ENCODE peak calls at places on chromosomes 6 and 20, in eight cellular contexts. V is CD8-positive, alpha-beta T cell; M is SJSA1; U is heart right ventricle; N is stomach; X is aorta; E is heart left ventricle; Z is CD8-positive, alpha-beta memory T cell. F is an unnamed sample.

GRCh38 chr6:37375376-37375775 is 21.6 kb downstream of the RNF8 start:
- DNase-seq in V (no peak), M (no peak), U (no peak), N (no peak), X (no peak), E (no peak), Z (no peak), F (no peak)

GRCh38 chr6:146968041-146968760 is 236.0 kb upstream of the STXBP5 start:
- DNase-seq in V (no peak), M (no peak), U (no peak), N (no peak), X (no peak), E (no peak), Z (no peak), F (peak; percentile 71)

GRCh38 chr6:79570802-79571367 is 33.7 kb upstream of the LCA5 start:
- DNase-seq in V (no peak), M (no peak), U (no peak), N (no peak), X (no peak), E (no peak), Z (no peak), F (peak; percentile 53)

GRCh38 chr6:22892452-22892851 is 323.1 kb downstream of the HDGFL1 start:
- DNase-seq in V (no peak), M (peak; percentile 37), U (no peak), N (no peak), X (no peak), E (no peak), Z (no peak), F (peak; percentile 41)

GRCh38 chr6:131681585-131681984 is 19.6 kb downstream of the OR2A4 start:
- DNase-seq in V (no peak), M (no peak), U (no peak), N (no peak), X (no peak), E (no peak), Z (no peak), F (no peak)

GRCh38 chr6:67888886-67889681 is 746.0 kb upstream of the ADGRB3 start:
- DNase-seq in V (no peak), M (no peak), U (no peak), N (no peak), X (no peak), E (no peak), Z (no peak), F (no peak)

GRCh38 chr20:52619671-52620070 is 352.5 kb upstream of the TSHZ2 start:
- DNase-seq in V (no peak), M (no peak), U (no peak), N (no peak), X (no peak), E (no peak), Z (no peak), F (no peak)

GRCh38 chr6:150286919-150287318 is 81.9 kb upstream of the IYD start:
- DNase-seq in V (no peak), M (no peak), U (no peak), N (no peak), X (no peak), E (no peak), Z (no peak), F (no peak)

GRCh38 chr6:52595796-52596130 is 18.9 kb upstream of the TRAM2 start:
- DNase-seq in V (no peak), M (no peak), U (no peak), N (no peak), X (no peak), E (no peak), Z (no peak), F (no peak)

GRCh38 chr20:2585811-2586210 is 49.4 kb downstream of the TMC2 start:
- DNase-seq in V (no peak), M (no peak), U (no peak), N (no peak), X (no peak), E (no peak), Z (no peak), F (peak; percentile 29)

GRCh38 chr6:43052225-43052841 is 1.3 kb downstream of the CUL7 start:
- DNase-seq in V (no peak), M (no peak), U (no peak), N (no peak), X (no peak), E (no peak), Z (no peak), F (no peak)

GRCh38 chr6:94670017-94670416 is 907.3 kb upstream of the MANEA start:
- DNase-seq in V (no peak), M (no peak), U (no peak), N (no peak), X (no peak), E (no peak), Z (no peak), F (no peak)

GRCh38 chr6:130968486-130968885 is 94.6 kb downstream of the EPB41L2 start:
- DNase-seq in V (no peak), M (no peak), U (no peak), N (no peak), X (no peak), E (no peak), Z (no peak), F (no peak)

GRCh38 chr20:34368547-34368946 is 5.5 kb downstream of the ITCH start:
- DNase-seq in V (no peak), M (no peak), U (no peak), N (no peak), X (no peak), E (no peak), Z (no peak), F (no peak)

GRCh38 chr20:37651932-37652331 is 41.9 kb upstream of the CTNNBL1 start:
- DNase-seq in V (no peak), M (peak; percentile 53), U (peak; percentile 35), N (peak; percentile 71), X (peak; percentile 56), E (peak; percentile 58), Z (no peak), F (peak; percentile 67)

GRCh38 chr6:168462454-168462853 is 21.5 kb downstream of the SMOC2 start:
- DNase-seq in V (no peak), M (no peak), U (no peak), N (no peak), X (no peak), E (no peak), Z (no peak), F (no peak)

GRCh38 chr6:8530775-8531435 is 95.6 kb upstream of the SLC35B3 start:
- DNase-seq in V (no peak), M (no peak), U (no peak), N (no peak), X (no peak), E (no peak), Z (no peak), F (peak; percentile 47)

GRCh38 chr20:6966721-6967120 is 199.2 kb downstream of the BMP2 start:
- DNase-seq in V (no peak), M (no peak), U (no peak), N (no peak), X (no peak), E (no peak), Z (no peak), F (no peak)

GRCh38 chr6:45163952-45164766 is 164.0 kb upstream of the RUNX2 start:
- DNase-seq in V (no peak), M (no peak), U (no peak), N (no peak), X (no peak), E (no peak), Z (no peak), F (no peak)

GRCh38 chr6:4848382-4849068 is 72.3 kb downstream of the CDYL start:
- DNase-seq in V (no peak), M (no peak), U (peak; percentile 23), N (peak; percentile 49), X (no peak), E (peak; percentile 34), Z (no peak), F (no peak)

GRCh38 chr6:41428995-41429417 is 93.6 kb downstream of the NCR2 start:
- DNase-seq in V (no peak), M (peak; percentile 79), U (peak; percentile 32), N (no peak), X (peak; percentile 80), E (peak; percentile 61), Z (no peak), F (no peak)

GRCh38 chr20:13681248-13682125 is 42.8 kb upstream of the TASP1 start:
- DNase-seq in V (no peak), M (no peak), U (no peak), N (no peak), X (no peak), E (no peak), Z (no peak), F (no peak)

GRCh38 chr6:27178001-27178730 is 69.3 kb upstream of the PRSS16 start:
- DNase-seq in V (peak; percentile 11), M (peak; percentile 65), U (peak; percentile 22), N (peak; percentile 50), X (peak; percentile 73), E (peak; percentile 67), Z (peak; percentile 62), F (peak; percentile 91)

GRCh38 chr20:11982289-11982957 is 64.7 kb downstream of the BTBD3 start:
- DNase-seq in V (no peak), M (no peak), U (no peak), N (peak; percentile 55), X (no peak), E (no peak), Z (no peak), F (no peak)

GRCh38 chr6:133070410-133071043 is 170.6 kb upstream of the EYA4 start:
- DNase-seq in V (no peak), M (no peak), U (no peak), N (no peak), X (no peak), E (no peak), Z (no peak), F (no peak)

GRCh38 chr6:165988757-165989456 is 178.7 kb downstream of the TBXT start:
- DNase-seq in V (no peak), M (no peak), U (peak; percentile 37), N (no peak), X (no peak), E (no peak), Z (no peak), F (no peak)
- H3K4me3 ChIP-seq in V (no peak overlapping the region), M (no peak overlapping the region), U (peak overlapping the region; percentile 33), N (peak overlapping the region; percentile 49), X (peak overlapping the region; percentile 41), E (peak overlapping the region; percentile 60), Z (no peak overlapping the region), F (peak overlapping the region; percentile 40)

GRCh38 chr6:68967549-68968300 is 332.6 kb downstream of the ADGRB3 start:
- DNase-seq in V (peak; percentile 20), M (peak; percentile 51), U (peak; percentile 27), N (peak; percentile 57), X (peak; percentile 49), E (peak; percentile 47), Z (no peak), F (peak; percentile 84)
- H3K27ac ChIP-seq in V (no peak overlapping the region), M (no peak overlapping the region), U (no peak overlapping the region), N (no peak overlapping the region), X (no peak overlapping the region), E (no peak overlapping the region), Z (no peak overlapping the region), F (no peak overlapping the region)

GRCh38 chr20:57625978-57626377 is 5.8 kb upstream of the ZBP1 start:
- DNase-seq in V (no peak), M (no peak), U (no peak), N (no peak), X (no peak), E (no peak), Z (no peak), F (no peak)
- H3K4me3 ChIP-seq in V (no peak overlapping the region), M (no peak overlapping the region), U (no peak overlapping the region), N (no peak overlapping the region), X (no peak overlapping the region), E (no peak overlapping the region), Z (no peak overlapping the region), F (no peak overlapping the region)

DNA sequence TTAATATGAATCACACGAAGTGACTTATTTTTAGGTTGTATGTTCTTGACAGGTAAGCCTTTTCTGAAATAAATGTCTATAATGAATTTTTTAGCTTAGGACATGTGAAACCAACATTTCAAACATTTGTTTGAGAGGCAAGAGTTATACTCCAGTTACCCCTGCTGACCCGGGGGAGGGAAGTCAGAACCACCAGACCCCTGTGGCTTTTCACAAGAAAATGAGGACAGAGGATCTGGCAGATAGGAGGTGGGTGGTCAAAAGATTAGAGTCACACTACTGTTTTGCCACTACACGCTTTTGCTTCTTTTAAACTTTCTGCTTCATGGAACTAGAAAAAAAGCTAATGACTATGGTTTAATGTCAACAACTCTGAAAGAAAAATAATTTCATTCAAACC is 27.5 kb upstream of the ADGRF4 start:
- DNase-seq in V (no peak), M (no peak), U (no peak), N (no peak), X (no peak), E (no peak), Z (no peak), F (no peak)
- H3K27ac ChIP-seq in V (no peak overlapping the region), M (no peak overlapping the region), U (no peak overlapping the region), N (no peak overlapping the region), X (no peak overlapping the region), E (no peak overlapping the region), Z (no peak overlapping the region), F (no peak overlapping the region)